ENCODE peak calls at places on chromosomes 1 and 21, in five cellular contexts. J is bronchial epithelial cell, U is IMR-90, N is endothelial cell, L is neural progenitor cell. X is an unnamed sample.

GRCh38 chr1:109598156-109598555 is 21.3 kb downstream of the GNAT2 start:
- DNase-seq in J (no peak), U (no peak), N (no peak), L (no peak), X (no peak)

GRCh38 chr1:184462990-184463389 is 76.2 kb downstream of the C1orf21 start:
- DNase-seq in J (no peak), U (no peak), N (no peak), L (no peak), X (no peak)

GRCh38 chr21:25963186-25963585 is 207.4 kb downstream of the APP start:
- DNase-seq in J (peak), U (peak), N (no peak), L (no peak), X (no peak)

GRCh38 chr1:196459383-196459782 is 148.9 kb downstream of the KCNT2 start:
- DNase-seq in J (no peak), U (no peak), N (no peak), L (no peak), X (no peak)

GRCh38 chr1:30404341-30404740 is 319.0 kb downstream of the MATN1 start:
- DNase-seq in J (no peak), U (no peak), N (no peak), L (no peak), X (no peak)

GRCh38 chr1:229848762-229849677 is 218.0 kb upstream of the GALNT2 start:
- DNase-seq in J (peak), U (peak), N (peak), L (peak), X (peak)

GRCh38 chr21:15443740-15444117 is 286.1 kb upstream of the USP25 start:
- DNase-seq in J (no peak), U (no peak), N (no peak), L (no peak), X (no peak)

GRCh38 chr1:21241761-21242581 is 48.3 kb downstream of the ECE1 start:
- DNase-seq in J (no peak), U (peak), N (no peak), L (no peak), X (no peak)

GRCh38 chr1:59384443-59384842 is 87.5 kb downstream of the FGGY start:
- DNase-seq in J (no peak), U (no peak), N (no peak), L (no peak), X (no peak)

GRCh38 chr1:81562934-81563333 is 237.8 kb upstream of the ADGRL2 start:
- DNase-seq in J (no peak), U (no peak), N (no peak), L (no peak), X (no peak)

GRCh38 chr1:201023517-201023902 is at the start of gene KIF21B:
- DNase-seq in J (peak), U (no peak), N (peak), L (peak), X (peak)

GRCh38 chr1:164767257-164768044 is 208.5 kb downstream of the PBX1 start:
- DNase-seq in J (peak), U (peak), N (no peak), L (no peak), X (no peak)

GRCh38 chr1:241611063-241611462 is 29.1 kb downstream of the CHML start:
- DNase-seq in J (peak), U (peak), N (no peak), L (peak), X (peak)

GRCh38 chr1:226628624-226629155 is 80.1 kb downstream of the STUM start:
- DNase-seq in J (no peak), U (no peak), N (no peak), L (no peak), X (no peak)

GRCh38 chr1:81430236-81430635 is 370.5 kb upstream of the ADGRL2 start:
- DNase-seq in J (no peak), U (no peak), N (no peak), L (no peak), X (no peak)

GRCh38 chr1:183416850-183417690 is 1.1 kb downstream of the NMNAT2 start:
- DNase-seq in J (peak), U (peak), N (peak), L (peak), X (peak)

GRCh38 chr1:91221017-91221416 is 183.6 kb downstream of the HFM1 start:
- DNase-seq in J (no peak), U (no peak), N (no peak), L (peak), X (no peak)

GRCh38 chr1:42935313-42935624 is 23.4 kb downstream of the SLC2A1 start:
- DNase-seq in J (no peak), U (no peak), N (no peak), L (no peak), X (no peak)

DNA sequence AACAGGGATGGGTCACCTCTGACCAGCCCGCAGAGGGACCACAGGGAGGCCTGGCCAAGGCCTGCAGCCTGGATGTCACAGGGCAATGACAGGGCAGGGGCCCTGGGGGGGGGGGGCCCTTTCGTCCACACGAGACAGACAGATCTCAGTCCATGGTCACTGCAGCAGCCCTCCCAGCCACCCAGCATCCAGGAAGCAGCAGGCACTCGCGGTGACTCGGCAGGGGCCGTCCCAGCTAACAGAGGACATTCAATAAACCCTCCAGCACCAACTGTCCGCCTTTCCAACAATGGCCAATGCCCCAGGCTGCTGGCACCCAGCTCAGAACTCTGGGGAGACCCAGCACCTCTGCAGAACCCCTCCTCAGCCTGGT is 32.9 kb downstream of the MEGF6 start:
- DNase-seq in J (no peak), U (no peak), N (no peak), L (no peak), X (no peak)
- TF ChIP-seq CTCF in J (no peak), U (no peak), N (no peak), L (no peak), X (no peak)

DNA sequence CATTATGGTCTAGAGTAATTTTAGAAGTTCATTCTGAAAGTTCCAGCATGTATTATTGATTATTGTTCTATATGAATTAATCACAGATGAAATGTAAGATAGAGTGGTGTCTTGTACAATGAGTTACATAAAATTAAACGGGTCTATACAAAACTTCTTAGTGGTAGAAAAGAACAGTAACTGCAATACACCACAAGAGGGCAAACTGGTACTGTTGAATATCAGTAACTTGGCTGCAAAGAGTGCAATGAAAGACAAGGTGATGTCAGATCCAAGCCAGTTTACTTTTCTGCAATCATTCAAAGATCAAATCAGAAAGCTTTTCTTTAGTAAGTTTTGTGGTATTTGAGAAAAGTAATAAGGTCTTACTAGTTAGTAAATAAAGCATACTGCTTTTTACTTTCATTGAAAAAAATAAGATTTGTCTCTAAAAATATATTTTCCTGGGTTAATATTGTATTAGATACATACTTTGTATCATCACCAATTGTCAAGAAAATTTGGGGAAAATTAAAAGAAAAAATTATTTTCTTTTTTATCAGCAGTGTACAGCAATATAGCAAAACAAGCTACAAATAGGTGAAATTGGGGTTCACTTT is 66.4 kb upstream of the BTG3 start:
- DNase-seq in J (peak), U (peak), N (no peak), L (peak), X (peak)
- TF ChIP-seq CTCF in J (peak), U (peak), N (peak), L (peak), X (peak)

DNA sequence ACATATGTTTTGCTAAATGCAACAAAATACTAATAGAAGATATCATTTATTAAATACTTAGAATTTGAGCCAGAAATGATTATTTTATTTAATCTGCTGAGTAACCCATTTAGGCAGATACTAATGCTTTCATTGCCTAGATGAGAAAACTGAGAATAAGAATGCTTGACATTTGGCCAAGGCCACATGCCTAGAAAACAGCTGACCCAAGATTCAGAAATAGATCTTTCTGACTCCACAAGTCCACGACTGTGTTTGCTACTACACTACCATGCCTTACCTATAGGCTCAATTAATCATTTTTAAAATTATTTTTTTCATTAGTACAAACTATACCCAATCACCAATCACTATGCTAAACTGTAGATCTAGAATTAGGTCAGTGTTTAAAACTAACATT is 129.7 kb downstream of the ATP1B1 start:
- DNase-seq in J (no peak), U (peak), N (no peak), L (no peak), X (no peak)
- TF ChIP-seq CTCF in J (no peak), U (no peak), N (no peak), L (no peak), X (no peak)

DNA sequence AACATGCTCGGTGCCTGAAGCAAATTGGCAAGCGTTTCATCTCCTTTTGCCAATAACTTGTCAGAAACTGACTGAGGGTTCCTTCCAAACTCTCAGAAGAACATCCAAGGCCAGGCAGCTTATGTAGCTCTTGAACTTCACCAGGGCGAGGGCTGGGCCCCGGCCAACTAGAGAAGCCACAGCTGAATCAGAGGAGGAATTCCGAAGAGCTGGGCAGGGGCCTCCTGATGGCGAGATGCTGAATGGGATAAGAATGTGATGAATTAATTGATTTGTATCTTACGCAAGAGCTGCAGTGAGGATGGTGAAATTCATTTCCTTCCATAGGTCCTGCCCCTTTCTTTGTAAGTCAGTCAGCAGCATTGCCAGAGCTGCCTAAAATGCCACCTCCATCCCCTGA is 345.8 kb downstream of the KIF26B start:
- DNase-seq in J (peak), U (peak), N (no peak), L (no peak), X (no peak)
- TF ChIP-seq CTCF in J (peak), U (no peak), N (no peak), L (no peak), X (no peak)

GRCh38 chr21:41772351-41773080 is 5.7 kb upstream of the RIPK4 start:
- DNase-seq in J (no peak), U (no peak), N (no peak), L (peak), X (no peak)
- TF ChIP-seq CTCF in J (no peak), U (no peak), N (no peak), L (peak), X (no peak)

GRCh38 chr1:165879946-165880345 is 52.5 kb downstream of the UCK2 start:
- DNase-seq in J (no peak), U (no peak), N (no peak), L (no peak), X (no peak)
- TF ChIP-seq CTCF in J (no peak), U (no peak), N (no peak), L (no peak), X (no peak)

GRCh38 chr1:167561753-167562152 is 8.2 kb upstream of the CREG1 start:
- DNase-seq in J (no peak), U (no peak), N (no peak), L (no peak), X (no peak)
- TF ChIP-seq CTCF in J (no peak), U (no peak), N (no peak), L (no peak), X (no peak)

GRCh38 chr1:220983877-220984635 is 104.8 kb downstream of the HLX start:
- DNase-seq in J (no peak), U (no peak), N (no peak), L (peak), X (no peak)
- TF ChIP-seq CTCF in J (no peak), U (no peak), N (no peak), L (peak), X (peak)

GRCh38 chr1:56376188-56376984 is 203.0 kb downstream of the PLPP3 start:
- DNase-seq in J (peak), U (peak), N (peak), L (peak), X (no peak)
- TF ChIP-seq CTCF in J (no peak), U (no peak), N (no peak), L (no peak), X (no peak)